ENCODE peak calls at places on chromosomes 6 and 20, in six cellular contexts. E is IMR-90, U is A549, G is HEK293T, X is K562, Y is GM12878. A is an unnamed sample.

GRCh38 chr6:167047554-167047953 is 48.4 kb downstream of the CEP43 start:
- DNase-seq in X (no peak), Y (peak; percentile 86), G (no peak), E (no peak), U (no peak), A (no peak)

GRCh38 chr6:3135668-3136297 is 17.3 kb downstream of the BPHL start:
- DNase-seq in Y (no peak), E (no peak), U (no peak), G (no peak), X (no peak), A (peak; percentile 81)

GRCh38 chr6:33885121-33886057 is 81.6 kb upstream of the MLN start:
- DNase-seq in U (peak; percentile 16), E (peak; percentile 25), X (no peak), Y (no peak), G (no peak), A (no peak)

GRCh38 chr6:158205220-158205944 is 37.2 kb downstream of the GTF2H5 start:
- DNase-seq in Y (no peak), G (peak; percentile 51), E (no peak), X (peak; percentile 67), U (no peak), A (peak; percentile 65)

GRCh38 chr6:10759312-10759839 is 11.8 kb downstream of the TMEM14B start:
- DNase-seq in U (peak; percentile 91), E (peak; percentile 96), G (peak; percentile 30), X (peak; percentile 51), Y (no peak), A (peak; percentile 88)

GRCh38 chr6:122461885-122462284 is 9.7 kb downstream of the SERINC1 start:
- DNase-seq in Y (no peak), E (no peak), X (no peak), U (no peak), G (no peak), A (no peak)

GRCh38 chr6:118394106-118394505 is 154.0 kb upstream of the PLN start:
- DNase-seq in E (peak; percentile 33), Y (no peak), X (no peak), G (no peak), U (no peak), A (no peak)

GRCh38 chr20:21017381-21018085 is 88.6 kb downstream of the LINC00237 start:
- DNase-seq in E (no peak), Y (no peak), U (no peak), G (no peak), X (no peak), A (peak; percentile 99)

GRCh38 chr20:6974819-6975218 is 207.3 kb downstream of the BMP2 start:
- DNase-seq in X (no peak), U (no peak), E (no peak), G (no peak), Y (no peak), A (no peak)

GRCh38 chr20:22352019-22352418 is 232.4 kb downstream of the FOXA2 start:
- DNase-seq in X (no peak), G (no peak), U (no peak), Y (no peak), E (no peak), A (no peak)

GRCh38 chr6:47483516-47483852 is 5.9 kb downstream of the CD2AP start:
- DNase-seq in G (no peak), E (no peak), X (no peak), Y (no peak), U (no peak), A (no peak)

GRCh38 chr6:47483853-47484546 is 6.4 kb downstream of the CD2AP start:
- DNase-seq in U (no peak), G (no peak), E (peak; percentile 35), X (no peak), Y (no peak), A (peak; percentile 31)

GRCh38 chr6:47485083-47485482 is 7.5 kb downstream of the CD2AP start:
- DNase-seq in Y (no peak), U (no peak), E (no peak), G (no peak), X (no peak), A (no peak)

GRCh38 chr6:47485491-47486135 is 8.0 kb downstream of the CD2AP start:
- DNase-seq in X (no peak), U (no peak), G (no peak), E (no peak), Y (no peak), A (no peak)

GRCh38 chr6:47484616-47485015 is 7.0 kb downstream of the CD2AP start:
- DNase-seq in U (no peak), Y (no peak), X (no peak), G (no peak), E (peak; percentile 81), A (no peak)
- TF ChIP-seq BHLHE40 in U (no peak), Y (no peak), X (no peak), G (no peak), E (no peak), A (no peak)

DNA sequence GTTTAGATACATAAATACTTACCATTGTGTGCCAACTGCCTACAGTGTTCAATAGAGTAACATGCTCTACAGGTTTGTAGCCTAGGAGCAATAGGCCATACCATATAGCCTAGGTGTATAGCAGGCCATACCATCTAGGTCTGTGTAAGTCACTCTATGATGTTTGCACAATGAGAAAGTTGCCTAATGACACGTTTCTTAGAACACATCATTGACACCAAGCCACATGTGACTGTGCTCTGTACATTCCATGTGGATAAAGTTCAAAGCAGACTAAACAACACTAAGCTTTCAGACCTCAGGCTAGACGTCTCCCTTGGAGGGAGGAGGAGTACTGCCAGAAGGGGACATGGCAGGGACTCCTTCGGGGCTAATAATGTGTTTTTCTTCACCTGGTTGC is 93.6 kb downstream of the KIF16B start:
- DNase-seq in X (no peak), Y (no peak), U (no peak), G (no peak), E (peak; percentile 28), A (peak; percentile 83)
- TF ChIP-seq BHLHE40 in X (no peak), Y (no peak), U (no peak), G (no peak), E (peak; percentile 74), A (peak; percentile 98)

DNA sequence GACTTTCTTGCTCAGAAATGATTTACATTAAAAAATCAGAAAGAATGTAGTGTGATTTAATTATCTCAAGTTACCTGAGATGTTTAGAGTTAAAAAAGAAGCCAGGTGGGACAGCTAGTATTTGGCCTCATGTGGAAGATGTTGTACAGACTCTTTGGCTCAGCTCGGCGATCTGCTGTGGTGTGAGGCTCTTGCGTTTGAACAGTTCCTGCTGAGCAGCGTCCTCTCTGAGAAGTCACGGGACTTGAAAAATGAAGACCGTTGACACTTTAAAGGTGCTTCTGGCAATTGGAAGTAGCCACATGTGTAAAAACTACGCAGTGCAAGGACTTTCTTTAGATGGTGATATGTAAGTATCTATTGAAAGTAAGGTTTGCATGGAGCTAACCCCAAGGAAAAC is 169.1 kb downstream of the BACH2 start:
- DNase-seq in U (no peak), X (no peak), E (no peak), G (no peak), Y (no peak), A (no peak)
- TF ChIP-seq BHLHE40 in U (no peak), X (no peak), E (no peak), G (no peak), Y (no peak), A (no peak)

DNA sequence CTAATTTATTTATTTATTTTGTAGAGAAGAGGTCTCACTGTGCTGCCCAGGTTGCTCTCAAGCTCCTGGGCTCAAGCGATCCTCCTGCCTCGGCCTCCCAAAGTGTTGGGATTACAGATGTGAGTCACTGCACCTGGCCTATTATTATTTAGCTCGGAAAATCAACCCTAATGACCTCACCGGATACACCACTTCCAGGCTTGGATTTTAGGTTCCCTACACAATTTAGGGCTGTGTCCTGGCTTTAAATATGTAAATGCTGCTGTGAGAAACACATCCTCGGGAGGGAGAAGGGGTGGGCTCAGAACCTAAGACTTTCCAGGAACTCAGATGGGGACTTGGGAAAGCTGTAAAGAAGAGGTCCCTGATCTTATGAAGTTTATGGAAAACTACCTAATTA is 51.0 kb upstream of the SLC32A1 start:
- DNase-seq in Y (no peak), G (no peak), X (no peak), U (no peak), E (no peak), A (no peak)
- TF ChIP-seq BHLHE40 in Y (no peak), G (no peak), X (no peak), U (no peak), E (no peak), A (no peak)

DNA sequence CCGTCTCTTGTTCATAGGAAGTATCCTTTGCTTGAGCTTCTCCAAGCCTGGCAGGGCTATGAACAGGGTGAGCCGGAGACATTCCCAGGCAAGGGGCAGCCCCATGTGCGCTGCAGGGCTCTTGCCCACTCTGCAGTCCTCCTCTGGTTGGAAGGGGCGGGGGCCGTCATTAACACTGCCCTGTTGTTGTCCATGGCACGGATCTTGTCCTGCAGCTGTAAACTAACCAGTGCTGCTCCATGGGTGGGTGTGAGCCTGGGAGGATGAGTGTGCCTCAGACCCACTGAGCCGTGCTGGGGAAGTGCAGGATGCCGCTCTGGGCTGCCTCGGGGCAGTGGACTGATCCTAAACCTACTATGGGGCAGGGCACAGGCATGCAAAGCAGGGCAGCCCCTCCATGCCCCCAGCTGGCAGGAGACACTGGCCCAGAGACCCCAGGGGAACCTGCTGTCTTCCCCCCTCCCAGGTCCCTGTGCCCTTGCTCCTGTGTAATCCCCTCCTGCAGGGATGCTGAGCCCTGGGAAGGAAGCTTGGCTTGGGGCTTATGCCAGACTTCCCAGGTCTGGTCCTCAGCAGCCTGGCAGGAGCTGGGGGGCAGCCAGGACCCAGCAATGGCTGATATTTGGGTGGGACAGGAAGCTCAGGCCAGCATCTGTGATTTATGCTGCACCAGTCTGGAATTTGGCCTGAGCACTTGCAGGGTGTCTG is 8.5 kb downstream of the EBF4 start:
- DNase-seq in E (no peak), G (no peak), U (no peak), X (no peak), Y (no peak), A (no peak)
- TF ChIP-seq BHLHE40 in E (no peak), G (no peak), U (no peak), X (no peak), Y (no peak), A (no peak)

DNA sequence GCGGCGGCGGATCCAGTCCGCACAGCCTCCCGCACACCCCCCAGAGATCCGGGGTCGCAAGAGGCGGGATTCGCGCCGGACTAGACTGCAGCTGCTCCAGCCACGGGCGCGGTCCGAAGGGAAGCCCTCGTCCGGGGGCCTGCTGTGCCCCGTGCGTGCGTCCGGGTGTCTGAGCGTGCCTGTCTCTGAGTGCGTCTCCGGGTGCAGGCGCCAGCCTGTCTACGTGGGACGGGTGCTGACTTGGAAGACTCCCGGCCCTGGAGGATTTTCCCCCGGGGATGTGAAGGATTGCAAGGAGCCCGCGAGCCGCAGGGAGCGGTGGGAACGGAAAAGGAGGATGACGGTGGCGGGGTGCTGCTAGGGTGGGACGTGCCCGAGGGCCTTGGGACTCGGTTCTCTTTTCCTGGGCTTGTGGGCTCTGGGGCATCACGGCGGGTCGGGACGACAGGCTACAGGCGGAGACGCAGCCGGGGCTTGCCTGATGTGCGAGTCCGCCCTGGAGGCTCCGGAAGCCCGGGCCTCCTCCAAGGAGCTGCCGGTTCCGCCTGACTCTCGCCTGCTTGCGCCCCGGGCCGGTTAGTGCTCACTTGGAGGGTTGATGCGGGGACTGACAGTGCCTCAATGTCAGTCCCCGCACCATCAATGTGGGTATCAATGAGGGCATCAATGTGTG is 5.7 kb downstream of the MAFB start:
- DNase-seq in Y (no peak), E (no peak), U (no peak), X (no peak), G (peak; percentile 16), A (no peak)
- TF ChIP-seq BHLHE40 in Y (no peak), E (no peak), U (no peak), X (no peak), G (no peak), A (no peak)

A was measured in HepG2.